ENCODE peak calls at places on chromosome 10, in nine cellular contexts. P is activated B cell treated with CpG ODN at 0.5 μM for 24 hours, W is ovary, N is A549, G is Panc1, Y is AG04450, D is foreskin fibroblast, X is mucosa of descending colon, K is heart left ventricle. S is an unnamed sample.
A peak's percentile ranks its signal among the peaks of the same experiment; 100 is the strongest.

GRCh38 chr10:103828587-103829186 is 26.7 kb downstream of the SH3PXD2A start:
- DNase-seq in Y (no peak), G (no peak), W (no peak), K (no peak), P (no peak), X (no peak), N (no peak), D (no peak), S (no peak)

GRCh38 chr10:114876602-114877300 is 55.2 kb downstream of the FHIP2A start:
- DNase-seq in G (no peak), N (peak; percentile 87), D (peak; percentile 54), P (no peak), W (peak; percentile 85), Y (no peak), K (peak; percentile 55), X (peak; percentile 64), S (peak; percentile 34)

GRCh38 chr10:58175990-58176910 is 91.4 kb downstream of the IPMK start:
- DNase-seq in W (no peak), D (no peak), X (no peak), G (no peak), N (no peak), Y (no peak), P (no peak), K (no peak), S (no peak)

GRCh38 chr10:99850767-99851127 is 68.3 kb downstream of the ABCC2 start:
- DNase-seq in W (no peak), K (no peak), D (no peak), P (no peak), Y (no peak), X (no peak), N (no peak), G (no peak), S (no peak)

GRCh38 chr10:130740166-130740565 is 571.4 kb downstream of the TCERG1L start:
- DNase-seq in D (no peak), X (no peak), W (peak; percentile 9), K (no peak), P (no peak), N (no peak), Y (no peak), G (no peak), S (no peak)

GRCh38 chr10:49564461-49565009 is 25.6 kb upstream of the ERCC6 start:
- DNase-seq in W (no peak), N (no peak), K (no peak), D (no peak), X (no peak), G (no peak), Y (no peak), P (no peak), S (no peak)

GRCh38 chr10:100696477-100696901 is 48.9 kb upstream of the PAX2 start:
- DNase-seq in K (no peak), P (no peak), Y (no peak), N (peak; percentile 26), D (no peak), X (no peak), W (no peak), G (no peak), S (no peak)

GRCh38 chr10:77943086-77943901 is 16.7 kb upstream of the DLG5 start:
- DNase-seq in N (peak; percentile 54), G (peak; percentile 77), Y (no peak), X (no peak), D (peak; percentile 70), W (no peak), K (no peak), P (no peak), S (no peak)

GRCh38 chr10:118523775-118524174 is 71.7 kb downstream of the PRLHR start:
- DNase-seq in W (no peak), K (no peak), X (no peak), P (no peak), Y (no peak), G (no peak), D (no peak), N (no peak), S (no peak)

GRCh38 chr10:3397846-3398245 is 225.3 kb upstream of the PITRM1 start:
- DNase-seq in P (no peak), G (no peak), K (no peak), N (no peak), W (no peak), D (no peak), Y (no peak), X (no peak), S (no peak)

GRCh38 chr10:45180946-45181439 is 134.4 kb downstream of the OR13A1 start:
- DNase-seq in G (no peak), N (no peak), K (no peak), P (no peak), D (no peak), X (no peak), W (no peak), Y (no peak), S (no peak)

GRCh38 chr10:108393111-108393510 is 1228.6 kb upstream of the SORCS1 start:
- DNase-seq in N (no peak), W (no peak), K (no peak), D (peak; percentile 39), X (no peak), P (no peak), G (no peak), Y (no peak), S (peak; percentile 10)

GRCh38 chr10:58152698-58153263 is 114.9 kb downstream of the IPMK start:
- DNase-seq in X (peak; percentile 47), G (no peak), Y (peak; percentile 23), K (peak; percentile 18), N (no peak), W (peak; percentile 38), P (no peak), D (peak; percentile 51), S (peak; percentile 10)

GRCh38 chr10:29517352-29517923 is 117.3 kb downstream of the SVIL start:
- DNase-seq in X (no peak), W (no peak), P (no peak), K (no peak), Y (no peak), N (peak; percentile 61), G (no peak), D (no peak), S (no peak)

GRCh38 chr10:81179805-81180452 is 642.2 kb downstream of the SH2D4B start:
- DNase-seq in P (no peak), N (no peak), Y (no peak), G (no peak), D (no peak), W (no peak), X (no peak), K (no peak), S (no peak)

DNA sequence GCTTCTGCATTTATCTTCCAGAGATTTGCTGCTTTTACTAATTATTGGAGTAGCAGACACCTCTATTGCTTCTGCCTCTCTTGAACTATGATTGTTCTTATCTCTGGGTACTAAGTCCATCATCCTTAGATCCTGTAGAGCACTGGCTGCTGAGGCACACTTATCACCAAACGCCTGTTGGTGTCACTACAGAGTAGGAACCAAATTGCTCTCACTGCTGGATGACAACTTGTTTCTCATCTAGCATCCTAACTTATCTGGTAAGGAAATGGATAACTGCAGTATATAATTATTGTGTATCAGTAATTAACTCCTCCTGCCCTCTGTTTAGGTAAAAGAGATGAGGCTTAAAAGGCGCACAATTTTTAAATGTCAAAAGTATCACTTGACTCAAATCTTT is 1059.4 kb downstream of the NRG3 start:
- DNase-seq in P (no peak), G (peak; percentile 0), N (no peak), Y (no peak), X (no peak), W (no peak), K (no peak), D (no peak), S (no peak)
- TF ChIP-seq CTCF in P (no peak), G (peak; percentile 17), N (no peak), Y (no peak), X (no peak), W (no peak), K (no peak), D (no peak), S (no peak)

GRCh38 chr10:90462761-90463160 is 395.1 kb downstream of the HTR7 start:
- DNase-seq in D (no peak), N (no peak), P (no peak), K (no peak), W (no peak), G (no peak), Y (no peak), X (no peak), S (no peak)

GRCh38 chr10:90461437-90462155 is 396.2 kb downstream of the HTR7 start:
- DNase-seq in G (no peak), D (no peak), W (no peak), X (no peak), P (no peak), N (no peak), K (no peak), Y (no peak), S (no peak)

GRCh38 chr10:90458054-90458453 is 399.8 kb downstream of the HTR7 start:
- DNase-seq in G (peak; percentile 20), D (no peak), P (no peak), W (no peak), K (no peak), N (no peak), X (no peak), Y (no peak), S (no peak)

DNA sequence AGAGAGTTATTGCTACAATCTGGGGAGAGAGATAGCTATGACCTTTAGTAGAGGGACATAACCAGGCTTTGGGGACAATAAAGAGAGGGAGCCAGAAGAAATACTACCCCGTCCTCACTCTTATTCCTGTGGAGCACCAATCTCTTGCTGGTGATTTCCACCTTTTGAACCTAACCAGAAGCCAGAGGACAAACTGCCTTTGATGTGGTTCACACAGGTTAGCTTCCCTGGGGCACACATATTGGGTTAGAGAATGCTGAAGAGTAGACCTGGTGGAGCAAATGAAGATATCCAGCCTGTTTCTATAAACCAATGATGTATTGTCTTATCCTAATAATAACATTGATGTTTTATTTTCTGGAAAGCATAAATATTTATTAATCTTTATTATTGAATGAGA is 399.3 kb downstream of the HTR7 start:
- DNase-seq in W (no peak), Y (no peak), G (no peak), K (no peak), X (no peak), N (no peak), D (no peak), P (no peak), S (no peak)
- TF ChIP-seq CTCF in W (no peak), Y (no peak), G (no peak), K (no peak), X (no peak), N (no peak), D (no peak), P (no peak), S (no peak)

DNA sequence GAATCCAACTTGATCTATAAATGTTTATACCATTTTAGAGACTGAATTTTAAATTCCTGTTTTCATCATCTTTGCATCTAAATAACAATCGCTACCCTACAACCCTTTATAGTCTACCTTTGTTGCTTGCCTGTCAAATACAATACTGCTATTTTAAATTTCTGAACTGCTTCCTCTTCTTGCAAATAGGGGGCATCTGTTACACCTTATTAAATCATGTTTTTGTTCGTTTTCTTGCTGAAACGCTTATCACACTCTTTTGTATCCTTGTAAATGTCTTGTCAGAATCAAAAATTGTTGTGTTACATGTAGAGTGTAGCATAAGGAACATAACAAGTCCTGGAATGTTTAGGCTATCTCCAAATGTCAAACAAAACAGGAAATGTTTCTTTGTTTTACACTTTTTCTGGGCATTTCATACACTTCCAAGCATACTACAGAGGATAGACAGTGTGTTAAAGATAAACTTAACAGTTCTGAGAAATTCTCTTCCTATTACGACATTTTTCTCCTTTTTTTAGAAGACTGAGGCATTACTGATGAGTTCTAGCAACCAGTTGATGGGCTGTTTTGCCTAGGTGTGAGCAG is 281.3 kb downstream of the GPR158 start:
- DNase-seq in P (no peak), X (no peak), N (no peak), K (no peak), W (no peak), Y (no peak), D (no peak), G (no peak), S (no peak)
- TF ChIP-seq CTCF in P (no peak), X (no peak), N (no peak), K (no peak), W (no peak), Y (no peak), D (no peak), G (no peak), S (no peak)

GRCh38 chr10:43648392-43649148 is at the start of gene ZNF32:
- DNase-seq in W (peak; percentile 89), G (peak; percentile 20), Y (peak; percentile 38), K (peak; percentile 88), X (peak; percentile 89), P (peak; percentile 79), D (peak; percentile 85), N (peak; percentile 79), S (peak; percentile 65)
- TF ChIP-seq CTCF in W (no peak), G (no peak), Y (no peak), K (no peak), X (no peak), P (no peak), D (no peak), N (no peak), S (no peak)